ENCODE peak calls at places on chromosomes 6 and 20, in seven cellular contexts. O, E, Y, H, Q, X and P are unnamed samples.
A peak's percentile ranks its signal among the peaks of the same experiment; 100 is the strongest.

GRCh38 chr20:25032478-25033183 is 25.3 kb downstream of the ACSS1 start:
- DNase-seq in Q (no peak), O (no peak), Y (no peak), X (peak; percentile 92), E (no peak), H (no peak), P (no peak)

GRCh38 chr20:44644384-44645131 is 6.9 kb downstream of the ADA start:
- DNase-seq in E (no peak), Y (no peak), X (no peak), O (peak; percentile 32), H (no peak), Q (peak; percentile 64), P (peak; percentile 61)

GRCh38 chr6:159103396-159104162 is 58.8 kb upstream of the TAGAP start:
- DNase-seq in H (no peak), O (no peak), X (no peak), Y (no peak), Q (no peak), E (no peak), P (no peak)

GRCh38 chr6:88360203-88360797 is 194.2 kb upstream of the CNR1 start:
- DNase-seq in O (no peak), Q (no peak), E (no peak), H (no peak), Y (no peak), X (no peak), P (no peak)

GRCh38 chr6:161631676-161632194 is 357.9 kb upstream of the AGPAT4 start:
- DNase-seq in Y (no peak), O (no peak), H (no peak), E (no peak), X (no peak), Q (no peak), P (no peak)

GRCh38 chr6:22551280-22551679 is 18.1 kb upstream of the HDGFL1 start:
- DNase-seq in E (no peak), Y (no peak), X (no peak), Q (no peak), O (no peak), H (no peak), P (no peak)

GRCh38 chr20:4247898-4248858 is 232.8 kb upstream of the RNF24 start:
- DNase-seq in Y (no peak), O (no peak), X (no peak), Q (no peak), E (no peak), H (no peak), P (no peak)

GRCh38 chr20:51131806-51132205 is 108.9 kb upstream of the KCNG1 start:
- DNase-seq in H (no peak), Y (no peak), O (no peak), E (no peak), Q (no peak), X (no peak), P (no peak)

GRCh38 chr6:46781478-46782378 is 11.5 kb upstream of the MEP1A start:
- DNase-seq in Q (peak; percentile 9), E (no peak), H (peak; percentile 54), Y (no peak), X (no peak), O (no peak), P (peak; percentile 76)

GRCh38 chr6:42292002-42292735 is 74.5 kb upstream of the MRPS10 start:
- DNase-seq in Y (peak; percentile 27), H (no peak), Q (no peak), E (no peak), O (no peak), X (no peak), P (no peak)

GRCh38 chr6:117600008-117600743 is 2.1 kb downstream of the GOPC start:
- DNase-seq in H (no peak), O (no peak), X (no peak), Y (no peak), E (no peak), Q (no peak), P (no peak)

GRCh38 chr6:116472710-116473109 is 11.5 kb downstream of the CALHM6 start:
- DNase-seq in Q (no peak), E (no peak), O (no peak), Y (no peak), H (no peak), X (no peak), P (no peak)

GRCh38 chr20:15643713-15644112 is 929.5 kb downstream of the KIF16B start:
- DNase-seq in O (no peak), E (no peak), Q (no peak), X (no peak), Y (no peak), H (no peak), P (no peak)

GRCh38 chr20:29300579-29301551 is 1956.6 kb upstream of the DEFB115 start:
- DNase-seq in H (no peak), Q (no peak), E (peak; percentile 37), X (no peak), O (no peak), Y (no peak), P (no peak)

GRCh38 chr6:25777031-25777430 is 22.5 kb downstream of the SLC17A4 start:
- DNase-seq in X (no peak), E (no peak), Q (no peak), H (no peak), Y (no peak), O (no peak), P (no peak)

GRCh38 chr20:23002276-23002675 is 32.8 kb upstream of the SSTR4 start:
- DNase-seq in Q (no peak), H (no peak), Y (no peak), O (no peak), X (no peak), E (no peak), P (no peak)

GRCh38 chr20:17172826-17173420 is 53.9 kb upstream of the PCSK2 start:
- DNase-seq in E (no peak), O (no peak), H (no peak), Y (no peak), X (no peak), Q (no peak), P (no peak)

GRCh38 chr20:31555203-31555602 is 41.0 kb downstream of the HM13 start:
- DNase-seq in O (no peak), Y (no peak), X (no peak), H (no peak), Q (no peak), E (no peak), P (no peak)

GRCh38 chr20:23877524-23877923 is 2.0 kb downstream of the CST5 start:
- DNase-seq in X (no peak), O (no peak), H (no peak), Y (no peak), Q (no peak), E (no peak), P (no peak)

GRCh38 chr6:169868458-169868857 is 117.0 kb downstream of the ERMARD start:
- DNase-seq in Y (no peak), O (peak; percentile 56), E (no peak), H (no peak), Q (peak; percentile 29), X (no peak), P (peak; percentile 43)

GRCh38 chr6:54801669-54802068 is 44.9 kb upstream of the FAM83B start:
- DNase-seq in Q (no peak), X (no peak), E (no peak), O (no peak), H (no peak), Y (no peak), P (no peak)

GRCh38 chr6:23282243-23283021 is 713.1 kb downstream of the HDGFL1 start:
- DNase-seq in O (no peak), H (no peak), E (no peak), Y (no peak), Q (no peak), X (no peak), P (no peak)